ENCODE peak calls at places on chromosomes 7 and 10, in five cellular contexts. V is iris pigment epithelial cell, J is choroid plexus epithelial cell, U is HCT116, E is cardiac fibroblast. M is an unnamed sample.

GRCh38 chr7:47452295-47452694 is 129.6 kb downstream of the TNS3 start:
- DNase-seq in V (no peak), U (no peak), E (no peak), J (no peak), M (no peak)

GRCh38 chr7:107526672-107527071 is 37.0 kb downstream of the COG5 start:
- DNase-seq in V (no peak), U (no peak), E (no peak), J (no peak), M (no peak)

GRCh38 chr7:82677064-82677463 is 233.5 kb upstream of the CACNA2D1 start:
- DNase-seq in E (no peak), U (no peak), J (no peak), V (no peak), M (no peak)

GRCh38 chr7:128206747-128207500 is 34.2 kb upstream of the LEP start:
- DNase-seq in J (no peak), U (no peak), E (no peak), V (no peak), M (no peak)

GRCh38 chr10:16948335-16948734 is 131.1 kb upstream of the RSU1 start:
- DNase-seq in E (no peak), J (no peak), U (no peak), V (no peak), M (no peak)

GRCh38 chr7:116911799-116912198 is 41.5 kb upstream of the ST7 start:
- DNase-seq in J (no peak), V (peak), U (no peak), E (no peak), M (no peak)

GRCh38 chr7:141381794-141382453 is 169.3 kb upstream of the AGK start:
- DNase-seq in J (no peak), V (no peak), U (no peak), E (peak), M (no peak)

GRCh38 chr10:87589653-87590052 is 70.0 kb upstream of the PAPSS2 start:
- DNase-seq in J (peak), U (no peak), V (peak), E (peak), M (no peak)

GRCh38 chr10:51806079-51806835 is 106.9 kb upstream of the CSTF2T start:
- DNase-seq in V (no peak), J (no peak), U (no peak), E (no peak), M (no peak)

M was measured in Kasumi-1.